ENCODE peak calls at places on chromosomes 1 and 21, in five cellular contexts. One of them, this sample, is unnamed. For H3K9me3 and H3K27me3, the result is how much of the 10 kb centered on the place peaks cover.

GRCh38 chr1:200527670-200528069 is 92.9 kb downstream of the KIF14 start:
- DNase-seq in GM23248: no peak
- DNase-seq in Caco-2: no peak
- DNase-seq in spleen: no peak
- DNase-seq in fibroblast of lung: no peak
- DNase-seq in this sample: no peak

GRCh38 chr1:233281711-233282581 is 13.6 kb downstream of the PCNX2 start:
- DNase-seq in Caco-2: no peak
- DNase-seq in fibroblast of lung: peak
- DNase-seq in spleen: no peak
- DNase-seq in GM23248: peak
- DNase-seq in this sample: no peak

GRCh38 chr1:11719313-11720032 is 16.5 kb upstream of the AGTRAP start:
- DNase-seq in fibroblast of lung: peak
- DNase-seq in spleen: peak
- DNase-seq in Caco-2: peak
- DNase-seq in GM23248: peak
- DNase-seq in this sample: peak

GRCh38 chr1:119954476-119955422 is 58.4 kb upstream of the ADAM30 start:
- DNase-seq in Caco-2: no peak
- DNase-seq in spleen: no peak
- DNase-seq in GM23248: no peak
- DNase-seq in fibroblast of lung: no peak
- DNase-seq in this sample: peak

GRCh38 chr1:28341591-28341990 is 12.8 kb downstream of the MED18 start:
- DNase-seq in GM23248: peak
- DNase-seq in fibroblast of lung: no peak
- DNase-seq in Caco-2: no peak
- DNase-seq in spleen: no peak
- DNase-seq in this sample: no peak

GRCh38 chr1:184409011-184409410 is 22.2 kb downstream of the C1orf21 start:
- DNase-seq in Caco-2: no peak
- DNase-seq in fibroblast of lung: peak
- DNase-seq in GM23248: peak
- DNase-seq in spleen: no peak
- DNase-seq in this sample: peak

GRCh38 chr1:226029093-226029496 is 30.0 kb upstream of the SDE2 start:
- DNase-seq in Caco-2: peak
- DNase-seq in spleen: peak
- DNase-seq in fibroblast of lung: no peak
- DNase-seq in GM23248: no peak
- DNase-seq in this sample: no peak

GRCh38 chr1:148355976-148356375 is 127.1 kb downstream of the PPIAL4G start:
- DNase-seq in spleen: no peak
- DNase-seq in fibroblast of lung: no peak
- DNase-seq in GM23248: peak
- DNase-seq in Caco-2: no peak
- DNase-seq in this sample: no peak

GRCh38 chr1:117897551-117897950 is 31.9 kb downstream of the GDAP2 start:
- DNase-seq in GM23248: no peak
- DNase-seq in Caco-2: no peak
- DNase-seq in fibroblast of lung: no peak
- DNase-seq in spleen: no peak
- DNase-seq in this sample: peak

GRCh38 chr1:2971146-2971501 is 50.1 kb upstream of the ACTRT2 start:
- DNase-seq in fibroblast of lung: no peak
- DNase-seq in Caco-2: no peak
- DNase-seq in spleen: peak
- DNase-seq in GM23248: no peak
- DNase-seq in this sample: no peak

GRCh38 chr1:92291372-92291999 is 7.3 kb downstream of the GLMN start:
- DNase-seq in Caco-2: no peak
- DNase-seq in spleen: no peak
- DNase-seq in fibroblast of lung: peak
- DNase-seq in GM23248: peak
- DNase-seq in this sample: peak

GRCh38 chr1:100658716-100659026 is 60.9 kb upstream of the VCAM1 start:
- DNase-seq in GM23248: no peak
- DNase-seq in fibroblast of lung: no peak
- DNase-seq in Caco-2: no peak
- DNase-seq in spleen: no peak
- DNase-seq in this sample: no peak

GRCh38 chr1:42336978-42337377 is 1.9 kb upstream of the FOXJ3 start:
- DNase-seq in spleen: no peak
- DNase-seq in Caco-2: no peak
- DNase-seq in GM23248: no peak
- DNase-seq in fibroblast of lung: no peak
- DNase-seq in this sample: no peak

GRCh38 chr1:119371800-119372199 is 3.2 kb downstream of the HAO2 start:
- DNase-seq in GM23248: no peak
- DNase-seq in Caco-2: no peak
- DNase-seq in fibroblast of lung: no peak
- DNase-seq in spleen: no peak
- DNase-seq in this sample: no peak

GRCh38 chr1:217907504-217907903 is 276.4 kb downstream of the SPATA17 start:
- DNase-seq in fibroblast of lung: peak
- DNase-seq in spleen: no peak
- DNase-seq in GM23248: peak
- DNase-seq in Caco-2: no peak
- DNase-seq in this sample: peak

GRCh38 chr21:30962013-30962412 is 76.3 kb downstream of the KRTAP19-8 start:
- DNase-seq in spleen: no peak
- DNase-seq in GM23248: no peak
- DNase-seq in Caco-2: no peak
- DNase-seq in fibroblast of lung: no peak
- DNase-seq in this sample: no peak

GRCh38 chr1:87140831-87141540 is 187.7 kb upstream of the LMO4 start:
- DNase-seq in GM23248: peak
- DNase-seq in Caco-2: no peak
- DNase-seq in spleen: no peak
- DNase-seq in fibroblast of lung: no peak
- DNase-seq in this sample: no peak

GRCh38 chr1:232622378-232622777 is 7.6 kb downstream of the SIPA1L2 start:
- DNase-seq in GM23248: no peak
- DNase-seq in Caco-2: peak
- DNase-seq in fibroblast of lung: no peak
- DNase-seq in spleen: no peak
- DNase-seq in this sample: no peak

GRCh38 chr1:211734791-211735190 is 59.4 kb upstream of the NEK2 start:
- DNase-seq in GM23248: no peak
- DNase-seq in spleen: no peak
- DNase-seq in Caco-2: no peak
- DNase-seq in fibroblast of lung: no peak
- DNase-seq in this sample: no peak

GRCh38 chr1:62218603-62219002 is 24.0 kb downstream of the L1TD1 start:
- DNase-seq in fibroblast of lung: no peak
- DNase-seq in spleen: no peak
- DNase-seq in Caco-2: no peak
- DNase-seq in GM23248: peak
- DNase-seq in this sample: no peak

GRCh38 chr1:29634324-29635072 is 398.2 kb downstream of the PTPRU start:
- DNase-seq in fibroblast of lung: no peak
- DNase-seq in Caco-2: no peak
- DNase-seq in GM23248: no peak
- DNase-seq in spleen: no peak
- DNase-seq in this sample: no peak

GRCh38 chr1:14578156-14578555 is 20.3 kb upstream of the KAZN start:
- DNase-seq in spleen: no peak
- DNase-seq in Caco-2: no peak
- DNase-seq in GM23248: peak
- DNase-seq in fibroblast of lung: peak
- DNase-seq in this sample: peak

GRCh38 chr21:39580744-39581143 is 32.0 kb upstream of the B3GALT5 start:
- DNase-seq in spleen: no peak
- DNase-seq in GM23248: no peak
- DNase-seq in Caco-2: no peak
- DNase-seq in fibroblast of lung: no peak
- DNase-seq in this sample: no peak

GRCh38 chr1:46528297-46528955 is 23.0 kb downstream of the KNCN start:
- DNase-seq in fibroblast of lung: no peak
- DNase-seq in spleen: no peak
- DNase-seq in Caco-2: no peak
- DNase-seq in GM23248: peak
- DNase-seq in this sample: peak

GRCh38 chr1:186244825-186245224 is 130.2 kb downstream of the TPR start:
- DNase-seq in GM23248: no peak
- DNase-seq in spleen: no peak
- DNase-seq in fibroblast of lung: no peak
- DNase-seq in Caco-2: no peak
- DNase-seq in this sample: no peak

GRCh38 chr1:222452031-222452430 is 95.9 kb downstream of the HHIPL2 start:
- DNase-seq in Caco-2: no peak
- DNase-seq in GM23248: no peak
- DNase-seq in spleen: no peak
- DNase-seq in fibroblast of lung: no peak
- DNase-seq in this sample: no peak

GRCh38 chr1:245550702-245551008 is 395.9 kb downstream of the KIF26B start:
- DNase-seq in fibroblast of lung: no peak
- DNase-seq in Caco-2: no peak
- DNase-seq in GM23248: no peak
- DNase-seq in spleen: no peak
- DNase-seq in this sample: no peak

GRCh38 chr1:91278754-91279153 is 125.9 kb downstream of the HFM1 start:
- DNase-seq in fibroblast of lung: peak
- DNase-seq in Caco-2: no peak
- DNase-seq in spleen: no peak
- DNase-seq in GM23248: peak
- DNase-seq in this sample: peak

GRCh38 chr21:29245104-29245643 is 53.5 kb upstream of the BACH1 start:
- DNase-seq in Caco-2: no peak
- DNase-seq in spleen: no peak
- DNase-seq in fibroblast of lung: no peak
- DNase-seq in GM23248: peak
- DNase-seq in this sample: no peak

GRCh38 chr1:63626222-63626621 is 33.0 kb downstream of the PGM1 start:
- DNase-seq in GM23248: no peak
- DNase-seq in spleen: no peak
- DNase-seq in fibroblast of lung: peak
- DNase-seq in Caco-2: no peak
- DNase-seq in this sample: peak

GRCh38 chr1:183783896-183784637 is 20.9 kb upstream of the RGL1 start:
- DNase-seq in Caco-2: no peak
- DNase-seq in fibroblast of lung: peak
- DNase-seq in spleen: no peak
- DNase-seq in GM23248: peak
- DNase-seq in this sample: peak

GRCh38 chr1:116777831-116778830 is 23.9 kb downstream of the CD2 start:
- DNase-seq in spleen: no peak
- DNase-seq in fibroblast of lung: peak
- DNase-seq in Caco-2: no peak
- DNase-seq in GM23248: peak
- DNase-seq in this sample: peak

GRCh38 chr1:40475268-40475667 is 1.8 kb upstream of the ZFP69 start:
- DNase-seq in spleen: no peak
- DNase-seq in fibroblast of lung: no peak
- DNase-seq in GM23248: no peak
- DNase-seq in Caco-2: no peak
- DNase-seq in this sample: no peak

GRCh38 chr1:40469327-40469726 is 7.8 kb upstream of the ZFP69 start:
- DNase-seq in Caco-2: no peak
- DNase-seq in fibroblast of lung: no peak
- DNase-seq in GM23248: no peak
- DNase-seq in spleen: no peak
- DNase-seq in this sample: no peak
- H3K9me3 ChIP-seq in Caco-2: under half
- H3K9me3 ChIP-seq in fibroblast of lung: under half
- H3K9me3 ChIP-seq in GM23248: under half
- H3K9me3 ChIP-seq in spleen: half or more
- H3K9me3 ChIP-seq in this sample: half or more

GRCh38 chr1:21665711-21666571 is 3.2 kb downstream of the RAP1GAP start:
- DNase-seq in GM23248: peak
- DNase-seq in Caco-2: no peak
- DNase-seq in spleen: peak
- DNase-seq in fibroblast of lung: no peak
- DNase-seq in this sample: no peak
- H3K27me3 ChIP-seq in GM23248: under half
- H3K27me3 ChIP-seq in Caco-2: under half
- H3K27me3 ChIP-seq in spleen: half or more
- H3K27me3 ChIP-seq in fibroblast of lung: under half
- H3K27me3 ChIP-seq in this sample: under half

DNA sequence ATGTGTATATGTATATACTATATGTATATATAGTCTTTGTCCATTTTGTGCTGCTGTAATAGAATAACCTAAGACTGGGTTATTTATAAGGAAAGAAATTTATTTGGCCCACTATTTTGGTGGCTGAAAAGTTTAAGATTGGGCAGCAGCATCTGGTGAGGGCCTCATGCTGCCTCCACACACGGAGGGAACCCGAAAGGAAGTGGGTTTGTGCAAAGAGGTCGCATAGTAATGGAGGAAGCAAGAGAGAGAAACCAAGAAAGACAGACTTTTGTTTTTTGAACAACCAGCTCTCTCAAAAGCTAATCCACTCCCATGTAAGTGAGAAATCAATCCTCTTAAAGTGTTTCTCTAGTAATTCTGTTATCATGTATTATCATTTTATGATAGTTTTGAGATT is 1147.3 kb downstream of the NCAM2 start:
- DNase-seq in GM23248: no peak
- DNase-seq in Caco-2: no peak
- DNase-seq in fibroblast of lung: no peak
- DNase-seq in spleen: no peak
- DNase-seq in this sample: no peak
- H3K9me3 ChIP-seq in GM23248: under half
- H3K9me3 ChIP-seq in Caco-2: under half
- H3K9me3 ChIP-seq in fibroblast of lung: under half
- H3K9me3 ChIP-seq in spleen: under half
- H3K9me3 ChIP-seq in this sample: under half

GRCh38 chr1:33429846-33430750 is 797 bp downstream of the PHC2 start:
- DNase-seq in spleen: peak
- DNase-seq in GM23248: peak
- DNase-seq in fibroblast of lung: no peak
- DNase-seq in Caco-2: no peak
- DNase-seq in this sample: peak
- H3K27me3 ChIP-seq in spleen: under half
- H3K27me3 ChIP-seq in GM23248: under half
- H3K27me3 ChIP-seq in fibroblast of lung: under half
- H3K27me3 ChIP-seq in Caco-2: under half
- H3K27me3 ChIP-seq in this sample: under half

This sample was measured in adipocyte.